ENCODE peak calls at places on chromosomes 16 and 17, in four cellular contexts. U is retina, T is NCI-H748 treated with DMSO at 0.1 percent for 48 hours, I is neural crest cell. V is an unnamed sample.

GRCh38 chr17:70072900-70073299 is 2.1 kb upstream of the KCNJ16 start:
- DNase-seq in T (no peak), U (no peak), I (no peak), V (no peak)

GRCh38 chr17:27471321-27472269 is 15.3 kb downstream of the KSR1 start:
- DNase-seq in U (no peak), I (no peak), T (no peak), V (no peak)

GRCh38 chr17:81429813-81430510 is 34.7 kb downstream of the BAHCC1 start:
- DNase-seq in T (no peak), U (peak), I (peak), V (no peak)

GRCh38 chr17:77285594-77286390 is 145.0 kb downstream of the SEC14L1 start:
- DNase-seq in U (no peak), I (no peak), T (no peak), V (no peak)

GRCh38 chr16:633336-634050 is 2.6 kb downstream of the METTL26 start:
- DNase-seq in T (no peak), I (no peak), U (no peak), V (no peak)

GRCh38 chr16:50853329-50853728 is 111.4 kb downstream of the CYLD start:
- DNase-seq in I (no peak), U (no peak), T (no peak), V (no peak)

GRCh38 chr17:42845918-42846593 is 1.7 kb downstream of the AOC2 start:
- DNase-seq in U (no peak), I (no peak), T (no peak), V (no peak)

GRCh38 chr17:2975469-2975958 is 87.9 kb downstream of the OR1D5 start:
- DNase-seq in U (no peak), I (no peak), T (no peak), V (no peak)

GRCh38 chr17:37490638-37491614 is 1.2 kb downstream of the DUSP14 start:
- DNase-seq in U (peak), I (peak), T (no peak), V (no peak)

GRCh38 chr17:27888945-27889344 is 4.2 kb downstream of the LYRM9 start:
- DNase-seq in I (no peak), U (peak), T (no peak), V (no peak)

GRCh38 chr17:67810464-67810863 is 14.8 kb upstream of the BPTF start:
- DNase-seq in I (no peak), T (no peak), U (no peak), V (no peak)

GRCh38 chr17:16322636-16323035 is 30.6 kb downstream of the CENPV start:
- DNase-seq in U (no peak), T (no peak), I (no peak), V (no peak)

GRCh38 chr17:61324540-61324868 is 75.1 kb upstream of the TBX2 start:
- DNase-seq in U (no peak), I (no peak), T (no peak), V (no peak)

GRCh38 chr17:7894226-7894625 is 5.6 kb downstream of the CHD3 start:
- DNase-seq in T (no peak), U (no peak), I (no peak), V (no peak)

GRCh38 chr17:59727817-59728533 is 20.5 kb downstream of the VMP1 start:
- DNase-seq in I (no peak), T (no peak), U (no peak), V (no peak)

GRCh38 chr16:11848842-11849241 is 2.5 kb downstream of the RSL1D1 start:
- DNase-seq in T (no peak), I (no peak), U (no peak), V (no peak)

GRCh38 chr17:3695723-3696411 is at the start of gene P2RX5:
- DNase-seq in T (no peak), I (no peak), U (peak), V (no peak)

GRCh38 chr16:14050297-14051027 is 20.7 kb upstream of the MRTFB start:
- DNase-seq in I (no peak), U (no peak), T (no peak), V (no peak)

GRCh38 chr17:12288007-12288406 is 267.3 kb downstream of the MAP2K4 start:
- DNase-seq in U (no peak), I (no peak), T (no peak), V (no peak)

GRCh38 chr17:42329025-42329976 is 41.0 kb downstream of the STAT5A start:
- DNase-seq in T (no peak), U (peak), I (peak), V (no peak)

GRCh38 chr17:42153919-42154491 is 784 bp downstream of the RAB5C start:
- DNase-seq in I (no peak), T (no peak), U (no peak), V (no peak)

GRCh38 chr16:3691778-3692177 is 25.5 kb downstream of the TRAP1 start:
- DNase-seq in U (no peak), T (no peak), I (no peak), V (no peak)

GRCh38 chr17:77446959-77447634 is 306.3 kb downstream of the SEC14L1 start:
- DNase-seq in U (no peak), I (no peak), T (no peak), V (no peak)

GRCh38 chr17:73307130-73307529 is 4.7 kb downstream of the CDC42EP4 start:
- DNase-seq in I (no peak), U (no peak), T (no peak), V (no peak)

GRCh38 chr17:50264263-50265113 is 9.8 kb upstream of the TMEM92 start:
- DNase-seq in T (no peak), I (no peak), U (peak), V (no peak)